ENCODE peak calls at places on chromosomes 6 and 20, in four cellular contexts. J, E, R and I are unnamed samples.

GRCh38 chr20:31705598-31706597 is 16.8 kb downstream of the BCL2L1 start:
- DNase-seq in E (no peak), J (no peak), R (no peak), I (no peak)

GRCh38 chr20:64104667-64105451 is 2.5 kb downstream of the NPBWR2 start:
- DNase-seq in J (no peak), E (no peak), R (peak), I (no peak)

GRCh38 chr6:159981591-159982245 is 12.8 kb downstream of the IGF2R start:
- DNase-seq in R (peak), E (no peak), J (peak), I (no peak)

GRCh38 chr6:41027799-41028617 is 11.0 kb downstream of the UNC5CL start:
- DNase-seq in E (peak), R (peak), J (peak), I (peak)

GRCh38 chr20:45229264-45230056 is 8.3 kb downstream of the SEMG2 start:
- DNase-seq in J (no peak), R (no peak), E (peak), I (no peak)

GRCh38 chr20:35833271-35833670 is 61.5 kb downstream of the PHF20 start:
- DNase-seq in E (no peak), J (no peak), R (no peak), I (no peak)

GRCh38 chr6:163335671-163336545 is 78.6 kb upstream of the QKI start:
- DNase-seq in E (no peak), R (peak), J (no peak), I (peak)

GRCh38 chr6:159013229-159013628 is 13.2 kb upstream of the RSPH3 start:
- DNase-seq in J (peak), E (no peak), R (no peak), I (no peak)

GRCh38 chr20:49775229-49775693 is 37.4 kb upstream of the SLC9A8 start:
- DNase-seq in R (no peak), J (peak), E (peak), I (peak)

GRCh38 chr6:34366639-34366921 is 25.9 kb downstream of the NUDT3 start:
- DNase-seq in E (no peak), R (no peak), J (no peak), I (no peak)

GRCh38 chr20:10619427-10619826 is 54.4 kb downstream of the JAG1 start:
- DNase-seq in J (peak), E (no peak), R (no peak), I (no peak)

GRCh38 chr20:51300104-51300503 is 242.4 kb downstream of the NFATC2 start:
- DNase-seq in J (no peak), E (no peak), R (no peak), I (no peak)

GRCh38 chr20:22698443-22698842 is 114.1 kb upstream of the FOXA2 start:
- DNase-seq in E (no peak), J (no peak), R (no peak), I (no peak)

GRCh38 chr6:56416247-56416646 is 168.9 kb upstream of the COL21A1 start:
- DNase-seq in J (peak), E (no peak), R (no peak), I (no peak)

GRCh38 chr6:159880412-159880811 is 10.4 kb upstream of the MAS1 start:
- DNase-seq in E (no peak), J (no peak), R (no peak), I (peak)

GRCh38 chr6:23659125-23659524 is 466.9 kb upstream of the NRSN1 start:
- DNase-seq in R (no peak), J (no peak), E (peak), I (no peak)

GRCh38 chr20:49694450-49695071 is 19.1 kb downstream of the B4GALT5 start:
- DNase-seq in J (no peak), E (no peak), R (no peak), I (no peak)

GRCh38 chr6:53986165-53986720 is 125.0 kb upstream of the MLIP start:
- DNase-seq in R (peak), J (peak), E (no peak), I (no peak)

GRCh38 chr6:17281497-17282481 is 628 bp downstream of the RBM24 start:
- DNase-seq in J (peak), E (no peak), R (no peak), I (no peak)

GRCh38 chr6:109082178-109082577 is 12.5 kb downstream of the SESN1 start:
- DNase-seq in R (no peak), J (no peak), E (no peak), I (no peak)
- TF ChIP-seq CTCF in R (no peak), J (no peak), E (no peak), I (no peak)

GRCh38 chr6:126293891-126294524 is 45.9 kb upstream of the CENPW start:
- DNase-seq in J (no peak), E (no peak), R (no peak), I (no peak)
- H3K4me3 ChIP-seq in J (no peak), E (no peak), R (no peak), I (no peak)

DNA sequence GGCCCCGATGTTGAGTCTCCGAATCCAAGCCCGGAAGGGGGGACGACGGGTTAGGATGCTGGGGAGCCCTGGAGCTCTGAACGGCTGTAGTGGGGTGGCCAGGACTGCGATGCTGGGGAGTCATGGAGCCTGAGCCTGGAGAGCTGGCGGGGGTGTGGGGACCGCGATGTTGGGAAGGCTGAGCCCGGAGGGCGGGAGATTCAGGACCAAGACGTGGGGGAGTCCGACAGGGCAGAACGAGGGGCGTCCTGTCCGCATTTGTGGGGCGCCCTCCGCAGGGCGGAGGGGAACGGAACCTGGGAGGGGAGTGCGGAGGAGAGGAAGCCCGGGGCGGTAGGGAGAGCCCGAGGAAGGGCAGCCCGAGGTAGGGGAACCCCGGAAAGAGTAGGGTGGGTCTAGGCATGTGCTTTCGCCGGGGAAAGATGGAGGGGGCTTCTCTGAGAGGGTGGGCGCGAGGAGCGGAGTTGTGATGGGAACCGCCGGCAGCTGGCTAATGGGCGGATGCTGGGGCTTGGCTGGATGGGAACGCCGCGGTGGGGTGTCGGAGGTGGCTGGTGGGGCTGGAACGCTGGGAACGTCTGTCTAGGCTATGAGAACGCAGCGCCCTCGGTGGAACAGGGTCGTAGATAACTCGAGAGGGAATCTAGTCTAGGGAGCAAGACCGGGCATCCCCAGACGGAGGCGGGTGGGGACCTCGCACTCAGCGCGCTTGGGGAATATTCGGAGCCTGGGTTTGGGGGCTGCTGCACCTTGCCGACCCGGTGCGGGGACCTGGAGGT is 681 bp downstream of the PAQR8 start:
- DNase-seq in J (no peak), E (no peak), R (peak), I (no peak)
- H3K27ac ChIP-seq in J (peak), E (peak), R (peak), I (peak)

DNA sequence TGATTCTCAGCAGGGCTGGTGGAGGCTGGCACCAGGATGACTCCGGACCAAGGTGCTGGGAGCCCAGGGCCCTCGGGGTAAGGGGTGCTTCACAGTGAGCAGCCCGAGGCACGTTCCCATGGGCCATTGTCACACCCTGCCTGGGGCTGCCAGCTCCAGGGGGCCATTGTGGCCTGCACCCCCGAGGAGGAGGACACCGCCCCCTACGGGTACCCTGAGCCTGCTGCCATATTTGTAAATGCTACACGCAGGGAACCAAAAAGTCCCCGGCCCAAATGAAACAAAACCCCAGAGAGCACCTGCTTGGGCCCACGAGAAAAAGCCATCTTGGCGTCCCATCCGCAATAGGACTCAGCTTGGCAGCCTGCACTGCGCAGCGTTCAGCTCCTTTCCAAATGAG is 64.7 kb upstream of the GATA5 start:
- DNase-seq in R (no peak), E (no peak), J (no peak), I (no peak)
- TF ChIP-seq CTCF in R (no peak), E (peak), J (no peak), I (no peak)

GRCh38 chr6:137493218-137494038 is 766 bp downstream of the OLIG3 start:
- DNase-seq in R (no peak), E (no peak), J (no peak), I (no peak)
- H3K4me3 ChIP-seq in R (peak), E (peak), J (no peak), I (no peak)

DNA sequence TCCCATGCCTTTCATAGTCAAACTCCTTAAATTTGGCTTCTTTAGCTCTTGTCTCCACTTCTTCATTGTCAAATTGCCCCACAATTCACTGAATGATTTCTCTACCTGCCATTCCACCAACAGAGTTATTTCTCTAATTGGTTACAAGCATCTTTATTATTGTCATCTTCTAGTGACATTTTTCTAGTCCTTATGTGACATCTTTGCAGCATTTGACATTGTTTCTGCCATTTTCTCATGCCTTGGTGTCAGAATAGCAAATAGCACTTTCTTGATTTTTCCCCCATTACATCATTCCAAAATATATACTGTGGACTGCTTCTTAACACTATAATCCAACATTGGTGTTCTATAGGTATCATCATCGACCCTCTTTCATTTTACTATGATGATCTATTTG is 137.7 kb upstream of the HDDC2 start:
- DNase-seq in J (no peak), R (no peak), E (no peak), I (no peak)
- H3K27ac ChIP-seq in J (no peak), R (no peak), E (no peak), I (no peak)

GRCh38 chr20:23937303-23938117 is 51.1 kb downstream of the GGTLC1 start:
- DNase-seq in R (peak), E (peak), J (no peak), I (no peak)
- TF ChIP-seq CTCF in R (peak), E (peak), J (peak), I (peak)